ENCODE peak calls at places on chromosomes 4 and X, in four cellular contexts. L is Peyer's patch, U is psoas muscle, D is hepatocyte. J is an unnamed sample. For H3K27me3, the result is how much of the 10 kb centered on the place peaks cover.

GRCh38 chr4:99038213-99038612 is 42.7 kb downstream of the METAP1 start:
- DNase-seq in L (no peak), U (no peak), D (no peak), J (no peak)

GRCh38 chrX:13825178-13825762 is 8.4 kb upstream of the GPM6B start:
- DNase-seq in L (no peak), U (no peak), D (no peak), J (no peak)

GRCh38 chr4:183130328-183131155 is 31.5 kb downstream of the WWC2 start:
- DNase-seq in L (no peak), U (no peak), D (no peak), J (no peak)

GRCh38 chr4:81786063-81786763 is 314.5 kb upstream of the RASGEF1B start:
- DNase-seq in L (no peak), U (no peak), D (peak), J (no peak)

GRCh38 chr4:113141901-113142346 is 92.5 kb downstream of the ANK2 start:
- DNase-seq in L (no peak), U (no peak), D (peak), J (no peak)

GRCh38 chr4:186798951-186799659 is 75.4 kb upstream of the FAT1 start:
- DNase-seq in L (no peak), U (no peak), D (no peak), J (no peak)

GRCh38 chr4:176478076-176478475 is 158.3 kb downstream of the SPCS3 start:
- DNase-seq in L (no peak), U (no peak), D (no peak), J (no peak)

GRCh38 chr4:145887241-145887964 is 51.2 kb downstream of the ZNF827 start:
- DNase-seq in L (no peak), U (no peak), D (no peak), J (peak)

GRCh38 chr4:81084624-81085023 is 54.1 kb downstream of the BMP3 start:
- DNase-seq in L (no peak), U (no peak), D (no peak), J (no peak)

GRCh38 chr4:25792200-25792791 is 70.5 kb downstream of the SEL1L3 start:
- DNase-seq in L (no peak), U (no peak), D (no peak), J (peak)

GRCh38 chr4:112813790-112814189 is 176.8 kb downstream of the LARP7 start:
- DNase-seq in L (no peak), U (no peak), D (no peak), J (no peak)

GRCh38 chrX:100745806-100746537 is 14.1 kb upstream of the SYTL4 start:
- DNase-seq in L (no peak), U (no peak), D (no peak), J (no peak)

GRCh38 chr4:22238742-22239141 is 277.1 kb downstream of the ADGRA3 start:
- DNase-seq in L (no peak), U (no peak), D (peak), J (peak)

GRCh38 chr4:46274717-46275116 is 115.2 kb downstream of the GABRA2 start:
- DNase-seq in L (no peak), U (no peak), D (no peak), J (no peak)

GRCh38 chr4:86894465-86894864 is 2.2 kb upstream of the C4orf36 start:
- DNase-seq in L (no peak), U (no peak), D (no peak), J (no peak)

GRCh38 chrX:11381464-11381863 is 88.3 kb downstream of the AMELX start:
- DNase-seq in L (peak), U (no peak), D (peak), J (peak)

GRCh38 chr4:108264693-108265092 is 96.0 kb upstream of the LEF1 start:
- DNase-seq in L (no peak), U (no peak), D (no peak), J (no peak)

GRCh38 chr4:84050014-84050413 is 449.1 kb downstream of the NKX6-1 start:
- DNase-seq in L (no peak), U (no peak), D (no peak), J (peak)

GRCh38 chrX:115533485-115533884 is 27.5 kb upstream of the PLS3 start:
- DNase-seq in L (no peak), U (no peak), D (peak), J (no peak)

GRCh38 chr4:151418385-151418784 is 9.4 kb downstream of the FHIP1A start:
- DNase-seq in L (no peak), U (no peak), D (peak), J (no peak)

GRCh38 chr4:148787831-148788477 is 345.7 kb upstream of the NR3C2 start:
- DNase-seq in L (no peak), U (no peak), D (no peak), J (no peak)

GRCh38 chrX:42536286-42536685 is 241.7 kb downstream of the PPP1R2C start:
- DNase-seq in L (no peak), U (no peak), D (no peak), J (no peak)

DNA sequence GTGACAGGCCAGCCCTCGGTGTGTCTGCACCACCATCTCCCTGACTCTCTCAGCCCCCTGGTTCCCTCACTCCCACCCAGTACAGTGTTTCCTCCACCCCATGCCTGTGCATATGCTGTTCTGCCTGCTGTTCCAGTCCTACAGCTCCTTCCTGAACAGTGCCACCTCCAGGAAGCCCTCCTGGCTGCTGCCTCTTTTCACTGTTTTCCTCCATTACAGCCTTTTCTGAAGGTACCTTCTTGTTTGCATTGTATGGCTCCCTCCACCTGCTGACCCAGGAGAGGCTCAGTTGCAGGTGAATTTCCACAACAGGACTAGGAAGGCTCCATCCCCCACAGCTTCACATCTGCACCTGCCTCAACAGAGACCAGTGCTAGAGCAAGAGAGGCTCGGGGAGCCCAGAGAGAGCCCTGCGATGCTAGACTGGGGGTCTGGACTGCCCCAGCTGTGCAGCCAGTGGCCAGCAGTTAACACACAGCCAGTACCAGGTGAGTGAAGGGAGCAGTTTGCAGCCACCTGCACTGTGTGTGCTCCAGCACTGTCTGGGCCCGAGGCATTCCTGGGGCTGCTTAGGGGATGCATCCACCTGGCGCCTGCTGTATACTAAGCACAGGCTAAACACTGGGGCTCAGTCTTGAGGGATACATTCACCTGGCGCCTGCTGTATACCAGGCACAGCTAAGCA is 92.0 kb downstream of the ADRA2C start:
- DNase-seq in L (no peak), U (peak), D (no peak), J (no peak)
- H3K27me3 ChIP-seq in L (under half), U (under half), D (under half), J (under half)

GRCh38 chrX:118975831-118976598 is 1.6 kb downstream of the LONRF3 start:
- DNase-seq in L (peak), U (peak), D (peak), J (no peak)

GRCh38 chrX:118973389-118974087 is 880 bp upstream of the LONRF3 start:
- DNase-seq in L (no peak), U (peak), D (no peak), J (no peak)

GRCh38 chrX:118976599-118977340 is 2.4 kb downstream of the LONRF3 start:
- DNase-seq in L (peak), U (peak), D (peak), J (no peak)

GRCh38 chrX:118974908-118975671 is 672 bp downstream of the LONRF3 start:
- DNase-seq in L (peak), U (peak), D (peak), J (no peak)

DNA sequence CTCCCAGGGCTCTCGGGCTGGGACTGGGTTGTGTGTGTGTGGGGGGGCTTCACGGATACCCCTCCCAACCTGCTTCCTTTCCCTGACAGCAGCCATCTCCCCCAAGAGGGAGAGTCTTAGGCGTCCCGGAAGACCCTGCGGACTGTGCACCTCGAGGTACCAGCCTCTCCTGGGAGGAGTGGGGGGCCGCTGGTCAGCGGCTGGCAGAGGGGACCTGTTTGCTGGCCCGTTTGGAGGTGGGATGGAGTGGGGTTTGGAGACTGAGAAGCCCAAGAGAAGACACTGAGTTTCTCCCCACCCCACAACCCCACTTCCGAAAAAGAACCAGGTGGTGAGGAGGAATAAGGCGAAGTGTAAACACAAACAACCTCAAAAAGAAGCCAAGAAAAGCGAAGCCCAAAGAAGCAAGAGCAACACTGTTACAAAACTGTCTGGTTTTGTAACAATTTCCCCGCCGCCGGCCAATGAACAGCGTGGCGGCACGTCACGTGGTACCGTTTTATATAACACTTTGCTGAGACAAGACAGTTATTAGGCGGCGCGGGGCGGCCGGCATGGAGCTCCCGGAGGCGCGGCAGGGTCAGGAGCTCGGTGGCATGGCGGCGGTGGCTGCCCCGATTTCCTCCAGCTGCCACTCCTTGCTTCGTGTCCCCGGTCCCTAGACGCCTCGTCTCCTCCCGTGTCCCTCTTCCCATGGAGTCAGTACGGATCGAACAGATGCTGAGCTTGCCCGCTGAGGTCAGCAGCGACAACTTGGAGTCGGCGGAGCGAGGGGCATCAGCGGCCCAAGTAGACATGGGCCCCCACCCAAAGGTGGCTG is at the start of gene LONRF3:
- DNase-seq in L (peak), U (peak), D (peak), J (no peak)
- H3K27ac ChIP-seq in L (peak), U (peak), D (peak), J (no peak)

DNA sequence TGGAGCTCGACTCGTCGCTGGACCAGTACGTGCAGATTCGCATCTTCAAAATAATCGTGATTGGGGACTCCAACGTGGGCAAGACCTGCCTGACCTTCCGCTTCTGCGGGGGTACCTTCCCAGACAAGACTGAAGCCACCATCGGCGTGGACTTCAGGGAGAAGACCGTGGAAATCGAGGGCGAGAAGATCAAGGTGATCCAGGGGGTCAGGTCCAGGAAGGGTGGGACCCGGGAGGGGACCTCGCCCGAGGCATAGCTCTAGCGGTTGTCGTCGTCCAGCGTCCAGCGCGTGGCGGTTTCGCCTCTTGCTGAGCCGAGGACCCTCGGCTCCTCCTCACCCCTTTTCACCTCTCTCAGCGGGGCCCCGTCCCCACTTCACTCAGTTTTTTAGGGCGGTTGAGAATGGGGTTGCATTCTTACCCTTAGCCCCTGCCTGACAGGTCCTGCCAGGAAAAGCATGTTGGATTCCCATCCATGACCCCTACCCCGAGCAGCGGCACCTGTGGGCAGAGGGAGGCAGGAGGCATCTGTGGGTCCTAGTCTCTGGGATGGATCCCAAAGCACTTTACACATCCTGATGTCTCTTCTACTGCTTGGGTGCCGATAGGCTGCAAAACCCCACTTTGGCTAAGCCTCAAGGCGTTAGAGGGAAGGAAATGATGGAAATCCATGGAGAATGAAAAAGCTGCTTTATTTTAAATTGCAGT is 519 bp downstream of the RAB33A start:
- DNase-seq in L (no peak), U (no peak), D (no peak), J (no peak)
- H3K27me3 ChIP-seq in L (under half), U (under half), D (under half), J (under half)

GRCh38 chr4:78737951-78738350 is 38.2 kb upstream of the BMP2K start:
- DNase-seq in L (no peak), U (no peak), D (no peak), J (no peak)

GRCh38 chr4:78747328-78747946 is 28.7 kb upstream of the BMP2K start:
- DNase-seq in L (no peak), U (no peak), D (no peak), J (no peak)

GRCh38 chr4:78737020-78737419 is 39.1 kb upstream of the BMP2K start:
- DNase-seq in L (no peak), U (no peak), D (no peak), J (no peak)

DNA sequence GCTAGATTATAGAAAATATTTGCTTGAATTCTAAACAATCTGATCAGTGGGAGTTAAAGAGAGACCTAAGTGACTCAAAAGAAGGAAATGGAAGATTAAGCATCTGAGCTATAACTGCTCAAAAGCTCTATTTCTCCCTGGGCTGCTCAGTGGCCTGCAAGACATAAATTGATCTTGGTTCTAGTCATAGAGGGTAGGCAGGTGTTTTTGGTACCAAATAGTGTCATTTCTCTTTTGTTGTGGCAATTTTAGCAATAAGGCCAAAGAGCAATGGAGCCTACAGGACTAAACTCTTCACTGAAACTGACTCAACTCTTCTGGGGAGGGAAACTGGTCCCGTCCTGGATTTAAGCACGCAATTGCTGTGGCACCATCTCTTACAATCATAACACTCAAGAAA is 33.9 kb upstream of the BMP2K start:
- DNase-seq in L (no peak), U (no peak), D (no peak), J (no peak)
- H3K27ac ChIP-seq in L (no peak), U (no peak), D (no peak), J (no peak)

GRCh38 chrX:132651411-132652086 is 162.7 kb upstream of the MBNL3 start:
- DNase-seq in L (no peak), U (no peak), D (no peak), J (no peak)

GRCh38 chrX:132652871-132653270 is 164.0 kb upstream of the MBNL3 start:
- DNase-seq in L (no peak), U (no peak), D (no peak), J (no peak)

GRCh38 chrX:132648870-132649269 is 160.0 kb upstream of the MBNL3 start:
- DNase-seq in L (no peak), U (no peak), D (no peak), J (no peak)
- H3K27me3 ChIP-seq in L (under half), U (under half), D (under half), J (under half)

GRCh38 chrX:44843753-44844152 is at the start of gene DUSP21:
- DNase-seq in L (no peak), U (no peak), D (no peak), J (no peak)
- H3K27ac ChIP-seq in L (no peak), U (no peak), D (peak), J (no peak)

GRCh38 chrX:16177260-16177659 is 10.0 kb downstream of the MAGEB17 start:
- DNase-seq in L (no peak), U (no peak), D (no peak), J (no peak)

GRCh38 chrX:16172391-16172790 is 5.1 kb downstream of the MAGEB17 start:
- DNase-seq in L (no peak), U (no peak), D (no peak), J (no peak)

GRCh38 chrX:16171039-16171438 is 3.8 kb downstream of the MAGEB17 start:
- DNase-seq in L (no peak), U (no peak), D (no peak), J (no peak)

GRCh38 chrX:16171944-16172343 is 4.7 kb downstream of the MAGEB17 start:
- DNase-seq in L (no peak), U (no peak), D (no peak), J (no peak)

DNA sequence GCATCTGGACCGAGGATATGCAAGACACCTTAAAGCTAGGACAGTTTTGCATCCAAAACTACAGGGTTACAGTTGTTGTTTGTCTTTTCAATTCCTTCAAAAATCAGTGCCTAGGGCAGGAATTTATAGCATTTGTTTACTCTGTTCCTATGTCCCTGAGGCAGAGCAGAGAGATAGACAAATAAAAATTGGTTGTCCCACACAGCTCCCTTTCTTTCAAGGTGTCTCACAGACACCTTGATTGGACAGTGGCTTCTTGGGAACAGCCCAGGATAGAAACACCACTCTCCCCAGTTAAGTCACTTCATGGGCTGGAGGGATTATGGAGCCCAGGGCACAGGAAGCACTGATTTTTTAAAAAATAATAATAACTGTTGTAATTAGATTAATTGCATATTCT is 8.0 kb downstream of the MAGEB17 start:
- DNase-seq in L (no peak), U (no peak), D (no peak), J (no peak)
- H3K27me3 ChIP-seq in L (under half), U (under half), D (under half), J (under half)

DNA sequence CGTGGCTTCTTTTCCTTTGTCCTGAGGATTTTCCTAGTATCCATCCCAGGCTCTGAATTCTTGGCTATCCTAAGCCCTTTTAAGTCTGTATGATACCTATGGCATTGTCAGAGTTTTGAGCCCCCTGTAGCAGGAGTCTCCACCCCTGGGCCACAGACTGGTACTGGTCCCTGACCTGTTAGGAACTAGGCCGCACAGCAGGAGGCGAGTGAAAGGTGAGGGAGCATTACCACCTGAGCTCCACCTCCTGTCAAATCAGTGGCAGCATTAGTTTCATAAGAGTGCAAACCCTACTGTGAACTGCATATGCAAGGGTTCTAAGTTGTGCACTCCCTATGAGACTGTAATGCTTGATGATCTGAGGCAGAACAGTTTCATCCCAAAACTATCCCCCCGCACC is 216.1 kb downstream of the RAPGEF2 start:
- DNase-seq in L (no peak), U (no peak), D (no peak), J (no peak)
- H3K27ac ChIP-seq in L (no peak), U (no peak), D (no peak), J (no peak)

DNA sequence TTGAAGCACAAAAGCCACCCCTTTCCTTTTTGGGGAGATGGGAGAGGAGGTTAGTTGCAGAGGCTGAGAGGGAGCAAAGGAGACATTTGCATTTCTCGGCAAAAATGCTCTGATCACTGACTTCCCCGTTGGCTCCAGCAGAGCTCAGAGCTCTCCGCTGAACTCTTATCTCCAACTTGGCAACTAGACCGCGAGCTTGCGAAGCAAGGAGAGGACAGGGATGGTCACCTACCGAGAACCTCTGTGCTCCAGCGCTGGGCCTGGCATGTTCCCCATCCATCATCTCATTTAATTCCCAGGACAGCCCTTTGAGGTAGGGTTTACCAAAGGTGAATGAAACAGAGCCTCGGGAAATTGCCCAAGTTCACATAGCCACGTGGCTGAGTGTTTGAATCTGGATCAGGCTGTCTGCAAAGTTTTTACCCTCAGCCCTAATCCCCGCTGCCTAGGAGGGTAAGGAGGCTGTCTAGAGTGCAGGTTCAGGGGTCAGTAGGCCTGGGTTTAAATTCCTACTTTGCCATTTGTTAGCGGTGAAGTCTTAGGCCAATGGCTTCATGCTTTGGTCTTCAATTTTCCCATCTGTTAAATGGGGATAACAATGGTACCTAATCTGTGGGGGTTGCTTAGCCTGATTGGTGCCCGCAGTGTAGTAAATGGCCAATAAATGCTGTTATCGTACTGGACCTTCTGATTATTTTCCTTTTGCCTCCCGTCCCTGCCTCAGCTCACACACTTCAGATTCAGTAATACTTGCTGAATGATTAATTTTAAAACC is 3.8 kb upstream of the CITED1 start:
- DNase-seq in L (no peak), U (no peak), D (no peak), J (no peak)
- H3K27me3 ChIP-seq in L (under half), U (under half), D (under half), J (under half)

J was measured in iPS DF 6.9.